ENCODE peak calls at places on chromosomes 2 and 18, in five cellular contexts. X is adrenal gland, Z is Calu3, Y is fibroblast of lung, N is uterus. I is an unnamed sample.

GRCh38 chr2:136658201-136658600 is 107.1 kb upstream of the THSD7B start:
- DNase-seq in N (no peak), Z (no peak), X (no peak), Y (no peak), I (no peak)

GRCh38 chr2:102049756-102050443 is 58.1 kb downstream of the IL1R2 start:
- DNase-seq in X (peak), Y (peak), Z (no peak), N (no peak), I (peak)

GRCh38 chr2:187996630-187997029 is 295.0 kb upstream of the GULP1 start:
- DNase-seq in Y (no peak), Z (no peak), N (no peak), X (no peak), I (no peak)

GRCh38 chr18:48922801-48923730 is 27.7 kb downstream of the SMAD7 start:
- DNase-seq in X (peak), Z (no peak), N (peak), Y (peak), I (peak)

GRCh38 chr18:76823574-76823973 is 1.2 kb downstream of the ZNF236 start:
- DNase-seq in Z (no peak), X (no peak), Y (peak), N (peak), I (no peak)

GRCh38 chr2:68454719-68455118 is 12.4 kb downstream of the FBXO48 start:
- DNase-seq in Y (no peak), X (no peak), N (no peak), Z (no peak), I (no peak)

GRCh38 chr2:163878718-163879117 is 142.9 kb upstream of the FIGN start:
- DNase-seq in Z (peak), N (no peak), Y (no peak), X (peak), I (peak)

GRCh38 chr2:86786001-86786536 is 4.6 kb downstream of the CD8A start:
- DNase-seq in Y (no peak), X (no peak), N (no peak), Z (no peak), I (no peak)

GRCh38 chr2:176158306-176158643 is 1.2 kb downstream of the HOXD3 start:
- DNase-seq in X (no peak), Y (peak), Z (no peak), N (no peak), I (no peak)

GRCh38 chr2:170770304-170771048 is at the start of gene ERICH2:
- DNase-seq in X (peak), Z (peak), N (peak), Y (peak), I (peak)

GRCh38 chr2:134257516-134257915 is 3.6 kb downstream of the MGAT5 start:
- DNase-seq in X (no peak), Y (no peak), Z (no peak), N (no peak), I (no peak)

GRCh38 chr2:10658041-10658913 is 31.5 kb downstream of the NOL10 start:
- DNase-seq in Z (peak), Y (peak), N (no peak), X (no peak), I (peak)

GRCh38 chr18:58772161-58772560 is 92.5 kb upstream of the ZNF532 start:
- DNase-seq in Y (no peak), N (no peak), Z (no peak), X (no peak), I (no peak)

GRCh38 chr2:227511239-227511930 is 39.4 kb downstream of the AGFG1 start:
- DNase-seq in Y (no peak), N (no peak), Z (no peak), X (no peak), I (peak)

GRCh38 chr2:169734172-169734847 is 678 bp downstream of the KLHL23 start:
- DNase-seq in Y (peak), N (peak), X (no peak), Z (peak), I (no peak)

GRCh38 chr18:6484659-6485058 is 69.9 kb upstream of the L3MBTL4 start:
- DNase-seq in Z (no peak), N (no peak), Y (no peak), X (no peak), I (no peak)

GRCh38 chr2:236743623-236744280 is 174.1 kb downstream of the ACKR3 start:
- DNase-seq in N (no peak), Z (no peak), X (no peak), Y (peak), I (peak)

GRCh38 chr18:46068763-46069162 is 3.3 kb downstream of the PSTPIP2 start:
- DNase-seq in Z (no peak), Y (no peak), N (no peak), X (no peak), I (no peak)

GRCh38 chr2:83055338-83056010 is 1403.6 kb downstream of the SUCLG1 start:
- DNase-seq in Z (no peak), Y (peak), X (no peak), N (no peak), I (peak)

GRCh38 chr2:105937498-105937897 is 192.8 kb downstream of the NCK2 start:
- DNase-seq in Y (no peak), N (no peak), Z (no peak), X (no peak), I (no peak)

GRCh38 chr2:105936954-105937353 is 192.2 kb downstream of the NCK2 start:
- DNase-seq in Z (no peak), X (no peak), Y (no peak), N (no peak), I (no peak)

GRCh38 chr2:105933906-105934305 is 189.2 kb downstream of the NCK2 start:
- DNase-seq in Y (no peak), Z (no peak), N (no peak), X (no peak), I (no peak)

GRCh38 chr2:105934467-105934866 is 189.8 kb downstream of the NCK2 start:
- DNase-seq in N (no peak), Y (no peak), X (no peak), Z (no peak), I (no peak)

DNA sequence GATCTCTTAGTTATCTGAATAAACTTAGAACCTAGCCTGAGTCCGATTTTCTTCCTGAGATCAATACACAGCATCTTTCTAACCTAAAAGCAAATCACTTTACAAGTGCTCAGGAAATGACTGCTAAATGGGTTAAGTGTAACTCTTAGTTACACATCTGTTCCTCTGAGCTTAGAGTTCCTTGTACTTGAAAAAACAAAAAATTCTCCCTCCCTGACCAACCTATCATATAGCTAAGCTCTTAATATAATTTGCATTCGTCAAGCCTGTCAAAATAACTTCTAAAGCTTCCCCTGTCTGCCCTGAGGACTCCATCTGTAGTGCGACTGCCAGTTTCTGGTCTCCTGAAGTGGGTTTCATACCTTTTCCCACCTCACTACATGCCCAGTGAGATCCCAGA is 190.3 kb downstream of the NCK2 start:
- DNase-seq in X (no peak), N (no peak), Y (no peak), Z (no peak), I (no peak)
- TF ChIP-seq CTCF in X (no peak), N (no peak), Y (no peak), Z (no peak), I (no peak)

DNA sequence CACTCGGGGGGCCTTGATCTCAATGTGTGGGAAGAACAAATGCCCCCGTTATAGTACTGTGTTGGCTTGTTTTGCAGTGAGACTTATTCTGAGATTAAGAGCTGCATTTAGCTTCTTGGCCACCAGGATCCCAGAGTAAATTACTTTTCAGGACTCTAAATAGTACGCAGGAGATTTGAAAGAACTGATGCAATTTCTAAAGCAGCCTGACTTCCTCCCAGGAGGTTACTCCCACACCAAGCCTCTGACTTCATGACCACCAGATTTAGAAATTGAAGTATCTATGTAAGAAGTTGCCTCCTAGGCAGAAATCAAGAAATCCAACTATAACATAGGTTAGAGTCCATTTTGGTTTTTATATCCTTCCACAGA is 67.0 kb downstream of the FEZ2 start:
- DNase-seq in X (no peak), N (no peak), Z (no peak), Y (peak), I (peak)
- TF ChIP-seq CTCF in X (no peak), N (no peak), Z (no peak), Y (no peak), I (peak)

GRCh38 chr2:127526142-127526939 is at the start of gene IWS1:
- DNase-seq in N (peak), Z (peak), Y (peak), X (peak), I (peak)

GRCh38 chr2:127525692-127526141 is 572 bp downstream of the IWS1 start:
- DNase-seq in Z (no peak), X (peak), Y (peak), N (no peak), I (peak)

GRCh38 chr2:127528487-127528886 is 2.2 kb upstream of the IWS1 start:
- DNase-seq in N (no peak), Y (no peak), X (no peak), Z (no peak), I (no peak)

GRCh38 chr2:127530245-127531132 is 4.2 kb upstream of the IWS1 start:
- DNase-seq in Z (no peak), N (no peak), X (no peak), Y (no peak), I (peak)

GRCh38 chr2:127526940-127527804 is 883 bp upstream of the IWS1 start:
- DNase-seq in Y (no peak), Z (peak), N (no peak), X (no peak), I (no peak)
- TF ChIP-seq CTCF in Y (peak), Z (no peak), N (no peak), X (no peak), I (peak)

DNA sequence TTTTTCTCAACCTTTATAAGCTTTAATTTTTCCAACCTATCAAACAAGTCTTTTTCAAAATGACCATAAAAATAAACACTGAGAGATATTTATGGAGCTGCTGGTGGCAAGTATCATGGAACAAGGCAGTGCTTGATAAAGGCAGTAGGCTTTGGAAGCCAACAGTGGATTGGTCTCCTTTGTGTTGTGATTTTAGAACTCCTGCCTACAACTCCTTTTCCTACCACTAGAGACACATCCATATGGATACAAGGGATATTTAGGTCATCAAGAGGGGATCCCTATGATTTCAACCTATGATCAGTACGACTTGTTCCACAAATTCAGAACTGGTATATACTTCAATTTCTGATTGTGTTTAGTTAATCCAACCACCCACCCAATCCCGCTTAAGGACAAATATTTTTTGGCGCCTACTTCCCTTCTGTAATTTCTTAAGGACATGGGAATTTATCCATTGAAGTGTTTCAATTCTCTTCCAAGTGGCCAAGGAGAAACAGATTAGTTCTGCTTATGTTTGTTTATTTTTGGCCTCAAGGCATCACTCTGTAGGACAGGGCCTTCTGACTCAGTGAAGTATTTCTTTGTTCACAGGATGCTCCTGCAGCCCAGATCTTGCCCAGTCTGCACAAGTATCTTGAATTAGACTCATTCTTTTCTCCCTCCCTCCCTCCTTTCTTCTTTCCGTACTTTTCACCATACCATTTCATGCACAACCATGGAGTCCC is 2119.6 kb upstream of the PIK3C3 start:
- DNase-seq in X (no peak), Z (no peak), N (no peak), Y (peak), I (no peak)
- TF ChIP-seq CTCF in X (no peak), Z (no peak), N (no peak), Y (no peak), I (peak)

DNA sequence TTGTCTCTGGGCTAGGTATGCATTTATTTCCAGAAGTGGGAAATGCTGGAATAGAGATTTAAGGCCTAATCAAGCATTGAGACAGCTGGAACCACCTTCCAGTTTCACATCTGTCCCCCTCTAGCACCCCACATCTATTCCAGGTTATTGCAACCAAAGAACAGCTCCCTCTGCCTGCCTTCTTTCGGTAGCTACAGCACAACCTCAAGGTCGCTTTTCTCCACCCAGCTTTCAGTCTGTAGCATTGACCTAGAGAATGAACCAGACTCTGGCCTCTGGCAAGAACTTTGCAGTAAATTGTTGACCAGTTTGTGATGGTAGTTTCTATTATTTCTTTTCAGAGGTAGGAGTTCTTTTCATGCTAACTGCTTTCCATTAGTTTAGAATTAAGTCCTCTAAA is 484.2 kb downstream of the DLGAP1 start:
- DNase-seq in Z (no peak), X (peak), Y (no peak), N (no peak), I (no peak)
- TF ChIP-seq CTCF in Z (no peak), X (peak), Y (peak), N (no peak), I (no peak)

GRCh38 chr2:122300758-122301157 is 545.3 kb downstream of the TSN start:
- DNase-seq in X (no peak), Z (no peak), Y (no peak), N (no peak), I (no peak)
- TF ChIP-seq CTCF in X (no peak), Z (no peak), Y (no peak), N (no peak), I (no peak)

GRCh38 chr2:241507430-241508239 is 749 bp downstream of the STK25 start:
- DNase-seq in X (peak), Y (peak), Z (peak), N (no peak), I (peak)
- TF ChIP-seq CTCF in X (no peak), Y (no peak), Z (no peak), N (peak), I (peak)